ENCODE peak calls at places on chromosomes 4 and X, in five cellular contexts. L, O, H, A and D are unnamed samples. For H3K27me3, the result is how much of the 10 kb centered on the place peaks cover.

GRCh38 chr4:154660052-154660451 is 47.6 kb upstream of the FGG start:
- DNase-seq in O (no peak), L (no peak), A (no peak), H (no peak), D (peak)

GRCh38 chr4:60945641-60946040 is 254.5 kb upstream of the ADGRL3 start:
- DNase-seq in H (peak), L (no peak), A (no peak), O (no peak), D (no peak)

GRCh38 chr4:10783351-10783750 is 98.8 kb upstream of the CLNK start:
- DNase-seq in L (no peak), O (peak), H (peak), A (no peak), D (peak)

GRCh38 chr4:126705271-126705670 is 927.5 kb upstream of the INTU start:
- DNase-seq in H (no peak), A (no peak), O (peak), L (no peak), D (no peak)

GRCh38 chr4:170025523-170026252 is 507 bp downstream of the MFAP3L start:
- DNase-seq in O (no peak), A (no peak), L (no peak), H (no peak), D (no peak)

GRCh38 chr4:100593933-100594332 is 76.1 kb upstream of the EMCN start:
- DNase-seq in H (no peak), L (no peak), A (no peak), O (no peak), D (no peak)

GRCh38 chrX:17706676-17707075 is 30.6 kb upstream of the SCML1 start:
- DNase-seq in L (no peak), A (no peak), O (peak), H (peak), D (no peak)

GRCh38 chrX:154396948-154397887 is 959 bp upstream of the RPL10 start:
- DNase-seq in H (peak), A (peak), L (peak), O (peak), D (peak)

GRCh38 chr4:87732033-87732770 is 67.2 kb upstream of the IBSP start:
- DNase-seq in H (no peak), L (no peak), A (no peak), O (no peak), D (peak)

GRCh38 chr4:161061046-161061445 is 1102.8 kb downstream of the FSTL5 start:
- DNase-seq in H (no peak), A (no peak), O (no peak), L (no peak), D (no peak)

GRCh38 chr4:6851962-6852361 is 57.7 kb upstream of the TBC1D14 start:
- DNase-seq in O (no peak), H (no peak), L (no peak), A (no peak), D (no peak)

GRCh38 chr4:68344049-68344448 is 5.8 kb downstream of the YTHDC1 start:
- DNase-seq in H (peak), O (no peak), A (no peak), L (no peak), D (no peak)

GRCh38 chr4:138891610-138892009 is 124.0 kb upstream of the NOCT start:
- DNase-seq in H (no peak), L (no peak), O (no peak), A (no peak), D (no peak)

GRCh38 chrX:41621236-41621651 is 67.5 kb upstream of the GPR34 start:
- DNase-seq in O (peak), H (peak), L (no peak), A (no peak), D (no peak)

GRCh38 chrX:129959493-129959832 is 23.0 kb upstream of the BCORL1 start:
- DNase-seq in H (peak), L (peak), O (peak), A (no peak), D (no peak)

GRCh38 chr4:153207561-153207960 is 3.3 kb downstream of the TRIM2 start:
- DNase-seq in O (peak), H (no peak), L (no peak), A (no peak), D (no peak)

GRCh38 chr4:11367371-11367770 is 61.3 kb downstream of the HS3ST1 start:
- DNase-seq in A (no peak), O (peak), H (peak), L (no peak), D (peak)

GRCh38 chrX:30950391-30950790 is 61.3 kb upstream of the TAB3 start:
- DNase-seq in A (no peak), L (no peak), O (no peak), H (no peak), D (no peak)

GRCh38 chr4:184287697-184288255 is 70.1 kb upstream of the ENPP6 start:
- DNase-seq in H (peak), A (peak), O (peak), L (no peak), D (no peak)

GRCh38 chr4:130722370-130722769 is 1626.4 kb downstream of the C4orf33 start:
- DNase-seq in L (no peak), A (no peak), O (no peak), H (peak), D (no peak)

GRCh38 chrX:14922437-14922836 is 49.2 kb downstream of the MOSPD2 start:
- DNase-seq in A (no peak), O (peak), H (peak), L (no peak), D (peak)

GRCh38 chr4:150178161-150178560 is 99.9 kb downstream of the DCLK2 start:
- DNase-seq in L (no peak), H (no peak), A (no peak), O (peak), D (no peak)

GRCh38 chrX:31266172-31267076 is 194.6 kb upstream of the FTHL17 start:
- DNase-seq in L (peak), A (no peak), O (no peak), H (peak), D (peak)

GRCh38 chrX:40096395-40097091 is 1.2 kb downstream of the BCOR start:
- DNase-seq in A (peak), L (peak), O (peak), H (peak), D (peak)

GRCh38 chr4:153467154-153467896 is 1.2 kb downstream of the TMEM131L start:
- DNase-seq in A (peak), H (peak), L (peak), O (no peak), D (peak)

GRCh38 chr4:118845552-118846065 is 9.7 kb upstream of the SEC24D start:
- DNase-seq in O (no peak), A (no peak), L (no peak), H (no peak), D (no peak)

GRCh38 chr4:127632420-127633403 is at the start of gene INTU:
- DNase-seq in H (peak), A (no peak), O (peak), L (peak), D (peak)

GRCh38 chrX:39527045-39527444 is 570.7 kb downstream of the BCOR start:
- DNase-seq in O (peak), H (no peak), A (no peak), L (no peak), D (peak)

GRCh38 chr4:41882622-41883347 is 52.4 kb upstream of the TMEM33 start:
- DNase-seq in O (peak), A (peak), H (peak), L (no peak), D (peak)

DNA sequence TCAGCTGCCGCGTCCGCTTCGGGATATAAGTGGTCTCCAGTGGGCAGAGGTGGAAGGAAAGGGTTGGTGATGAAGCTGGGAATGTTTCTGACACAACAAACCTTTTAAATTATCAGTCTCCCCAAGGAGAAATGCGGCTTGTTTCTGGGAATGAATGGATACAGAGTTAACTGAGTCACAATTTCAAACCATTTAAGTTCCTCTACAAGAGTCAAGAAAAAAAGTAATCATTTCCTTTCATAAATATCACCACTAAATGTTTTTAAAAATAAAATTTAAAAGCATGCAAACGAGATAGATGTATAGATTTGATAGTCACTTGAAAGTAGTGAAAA is 1.4 kb downstream of the GASK1B start:
- DNase-seq in H (no peak), A (no peak), O (no peak), L (no peak), D (no peak)
- H3K4me3 ChIP-seq in H (peak), A (no peak), O (peak), L (peak), D (no peak)

GRCh38 chrX:133884430-133885394 is 100.7 kb downstream of the GPC3 start:
- DNase-seq in O (no peak), H (no peak), L (no peak), A (no peak), D (no peak)
- H3K27me3 ChIP-seq in O (under half), H (under half), L (under half), A (under half), D (under half)

DNA sequence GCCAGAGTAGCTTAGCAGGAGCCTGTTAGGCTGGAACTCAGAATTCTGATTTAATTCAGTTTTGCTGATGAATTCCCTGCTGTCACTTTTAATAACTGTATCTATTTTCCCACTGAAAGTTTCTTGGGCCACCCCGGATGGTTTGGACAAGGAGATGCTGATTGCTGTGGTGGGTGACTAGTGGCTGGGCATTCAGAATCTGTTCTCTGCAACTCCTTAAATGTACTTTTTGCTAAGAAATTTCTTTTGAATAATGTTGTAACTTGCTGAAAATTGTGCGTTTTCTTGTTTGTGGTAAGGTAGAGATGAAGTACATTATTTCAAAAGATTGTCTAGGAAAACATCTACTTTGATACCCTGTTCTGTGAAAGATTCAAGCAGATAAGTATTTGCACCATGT is 2.4 kb downstream of the TLL1 start:
- DNase-seq in O (no peak), A (no peak), H (no peak), L (no peak), D (no peak)
- H3K4me3 ChIP-seq in O (no peak), A (no peak), H (peak), L (no peak), D (no peak)

GRCh38 chr4:80210549-80210948 is 13.2 kb downstream of the PRDM8 start:
- DNase-seq in L (no peak), H (no peak), A (no peak), O (no peak), D (no peak)

GRCh38 chr4:80207664-80208063 is 10.4 kb downstream of the PRDM8 start:
- DNase-seq in O (no peak), A (no peak), H (no peak), L (no peak), D (no peak)

GRCh38 chr4:80207172-80207583 is 9.9 kb downstream of the PRDM8 start:
- DNase-seq in O (no peak), H (no peak), L (no peak), A (no peak), D (no peak)

GRCh38 chr4:80209302-80209701 is 12.0 kb downstream of the PRDM8 start:
- DNase-seq in O (no peak), L (no peak), A (no peak), H (no peak), D (no peak)

DNA sequence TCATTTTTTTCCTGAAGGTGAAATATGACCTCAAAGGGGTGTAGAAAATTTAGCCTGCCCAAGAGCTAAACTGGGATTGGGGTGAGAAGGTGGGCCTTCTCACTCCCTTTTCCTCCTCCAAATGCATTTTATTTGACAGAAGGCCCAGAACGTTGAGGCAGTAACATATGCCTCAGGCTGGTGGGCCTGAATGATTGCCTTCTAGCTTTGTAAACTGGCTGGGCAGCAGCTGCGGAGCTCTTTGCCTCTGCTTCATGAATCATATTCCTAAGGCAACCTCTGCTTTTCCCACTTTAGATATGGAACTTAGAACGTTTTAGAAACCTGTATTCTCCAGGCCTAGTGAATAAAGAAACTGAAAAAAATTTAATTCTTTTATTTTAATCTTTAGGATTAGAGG is 11.3 kb downstream of the PRDM8 start:
- DNase-seq in H (no peak), L (no peak), A (no peak), O (peak), D (no peak)
- H3K27me3 ChIP-seq in H (under half), L (under half), A (under half), O (under half), D (under half)

DNA sequence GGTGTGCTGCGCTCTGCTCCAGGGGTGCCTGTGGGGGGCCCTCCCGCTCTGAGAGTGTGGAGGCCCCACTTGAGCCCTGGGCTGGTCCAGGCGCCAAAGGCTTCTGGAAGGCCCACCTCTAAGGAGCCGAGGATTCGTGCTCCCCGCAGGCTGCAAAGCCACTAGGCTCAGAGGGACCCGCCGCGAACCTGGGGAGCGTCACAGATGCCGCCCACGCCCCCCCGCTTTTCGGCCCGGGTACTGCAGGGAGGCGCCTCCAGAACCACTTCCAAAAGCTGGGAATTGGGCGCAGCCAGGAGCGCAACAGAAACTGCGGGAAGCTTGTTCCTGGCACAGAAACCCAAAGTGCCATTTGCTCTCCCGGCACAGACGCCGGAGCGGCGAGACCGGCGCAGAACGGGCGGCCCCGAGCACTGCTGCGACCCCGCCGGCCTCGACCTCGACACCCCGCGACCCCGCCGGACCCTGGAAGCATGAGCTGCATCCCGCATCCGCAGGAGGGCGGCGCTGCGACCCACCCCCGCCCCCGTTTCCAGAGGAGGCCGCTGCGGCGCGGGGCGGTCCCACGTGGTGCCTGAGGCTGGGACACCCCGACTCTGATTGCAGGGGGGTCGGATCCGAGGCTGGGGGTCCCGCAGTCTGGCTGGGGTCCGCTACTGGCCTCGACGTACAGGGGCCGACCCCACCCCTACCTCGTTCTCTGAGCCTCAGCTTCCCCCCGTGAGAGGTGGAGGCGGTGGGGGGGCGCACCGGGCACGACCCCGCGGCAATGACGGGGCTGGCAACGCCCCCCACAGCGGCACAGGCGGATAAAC is 30.8 kb downstream of the CPLX1 start:
- DNase-seq in L (no peak), H (no peak), A (peak), O (no peak), D (no peak)
- H3K4me3 ChIP-seq in L (no peak), H (peak), A (peak), O (no peak), D (no peak)